ENCODE peak calls at places on chromosomes 2 and 18, in seven cellular contexts. X is GM23248; A is islet precursor cell; E is caudate nucleus; O is activated CD4-positive, alpha-beta T cell treated with anti-CD3 and anti-CD28 coated beads for 24 hours; S is iris pigment epithelial cell; Z is fibroblast of the aortic adventitia. N is an unnamed sample.

GRCh38 chr2:218255441-218255840 is 5.4 kb upstream of the GPBAR1 start:
- DNase-seq in E (no peak), X (peak), Z (no peak), S (peak), O (no peak), A (no peak), N (no peak)

GRCh38 chr2:4588606-4589005 is 885.2 kb downstream of the DCDC2C start:
- DNase-seq in E (no peak), A (no peak), Z (no peak), X (no peak), S (no peak), O (no peak), N (no peak)

GRCh38 chr2:100104718-100105677 is 37.4 kb downstream of the AFF3 start:
- DNase-seq in S (no peak), A (peak), X (peak), E (no peak), Z (no peak), O (no peak), N (peak)

GRCh38 chr2:200127852-200128251 is 172.5 kb downstream of the MAIP1 start:
- DNase-seq in Z (peak), E (no peak), X (peak), A (no peak), O (no peak), S (peak), N (peak)

GRCh38 chr2:20057268-20057667 is 5.8 kb upstream of the LAPTM4A start:
- DNase-seq in E (no peak), X (no peak), Z (no peak), O (no peak), S (no peak), A (no peak), N (no peak)

GRCh38 chr2:66587216-66587615 is 152.3 kb downstream of the MEIS1 start:
- DNase-seq in A (peak), Z (no peak), X (peak), S (no peak), O (no peak), E (no peak), N (peak)

GRCh38 chr2:159942149-159942548 is 120.3 kb downstream of the PLA2R1 start:
- DNase-seq in X (no peak), O (no peak), Z (peak), A (no peak), S (no peak), E (no peak), N (peak)

GRCh38 chr2:146952691-146953090 is 892.1 kb upstream of the ACVR2A start:
- DNase-seq in E (no peak), S (peak), Z (no peak), X (no peak), O (no peak), A (no peak), N (no peak)

GRCh38 chr2:100884145-100884621 is 64.2 kb downstream of the NPAS2 start:
- DNase-seq in Z (no peak), E (no peak), A (no peak), S (no peak), O (no peak), X (no peak), N (no peak)

GRCh38 chr2:74581463-74581862 is 26.9 kb downstream of the DOK1 start:
- DNase-seq in Z (no peak), O (no peak), E (no peak), X (no peak), S (no peak), A (no peak), N (no peak)

GRCh38 chr2:223052710-223053261 is 796 bp downstream of the KCNE4 start:
- DNase-seq in A (no peak), X (no peak), E (no peak), O (no peak), S (no peak), Z (peak), N (no peak)

GRCh38 chr2:158042245-158042644 is 59.4 kb upstream of the UPP2 start:
- DNase-seq in X (no peak), A (no peak), Z (no peak), S (no peak), O (no peak), E (no peak), N (no peak)

GRCh38 chr2:45874324-45874723 is 222.8 kb downstream of the PRKCE start:
- DNase-seq in X (no peak), Z (peak), O (no peak), A (no peak), S (no peak), E (no peak), N (no peak)

GRCh38 chr18:48767090-48767670 is 183.6 kb downstream of the SMAD7 start:
- DNase-seq in O (no peak), A (peak), S (peak), X (peak), Z (peak), E (no peak), N (peak)

GRCh38 chr2:161049571-161049970 is 110.7 kb upstream of the TANK start:
- DNase-seq in E (no peak), A (no peak), X (no peak), S (no peak), Z (no peak), O (no peak), N (no peak)

GRCh38 chr2:15811367-15811766 is 129.0 kb upstream of the MYCN start:
- DNase-seq in A (peak), S (peak), E (no peak), Z (no peak), X (no peak), O (no peak), N (no peak)

GRCh38 chr2:34025196-34025595 is 426.1 kb upstream of the FAM98A start:
- DNase-seq in E (no peak), S (no peak), A (peak), X (no peak), O (no peak), Z (no peak), N (no peak)

GRCh38 chr2:162732946-162733698 is 105.4 kb downstream of the KCNH7 start:
- DNase-seq in A (peak), Z (no peak), S (no peak), E (no peak), X (no peak), O (no peak), N (no peak)

GRCh38 chr2:174546519-174547506 is 50.8 kb downstream of the WIPF1 start:
- DNase-seq in A (peak), S (peak), Z (peak), X (peak), O (peak), E (peak), N (peak)

GRCh38 chr2:24313744-24314632 is 46.3 kb downstream of the ITSN2 start:
- DNase-seq in Z (peak), S (peak), O (no peak), A (no peak), X (peak), E (no peak), N (peak)

GRCh38 chr2:24485191-24485590 is 5.9 kb upstream of the NCOA1 start:
- DNase-seq in S (no peak), Z (no peak), X (no peak), O (no peak), E (no peak), A (no peak), N (no peak)

GRCh38 chr18:8704361-8705279 is 736 bp upstream of the MTCL1 start:
- DNase-seq in A (peak), S (peak), Z (peak), X (peak), E (peak), O (peak), N (peak)

GRCh38 chr18:54119524-54120019 is 104.9 kb downstream of the MBD2 start:
- DNase-seq in A (no peak), X (peak), Z (peak), O (no peak), E (no peak), S (peak), N (peak)

GRCh38 chr2:234137400-234138014 is 87.0 kb downstream of the SPP2 start:
- DNase-seq in O (no peak), E (no peak), A (peak), Z (peak), S (peak), X (peak), N (peak)

GRCh38 chr2:182283512-182283911 is 143.3 kb downstream of the PDE1A start:
- DNase-seq in X (no peak), Z (no peak), A (no peak), O (no peak), S (no peak), E (no peak), N (no peak)

GRCh38 chr2:171318463-171318934 is 115.3 kb downstream of the METTL8 start:
- DNase-seq in O (no peak), X (peak), S (peak), Z (peak), A (peak), E (peak), N (no peak)

GRCh38 chr2:131034122-131035051 is 58.9 kb downstream of the FAM168B start:
- DNase-seq in Z (peak), A (peak), S (peak), X (peak), O (no peak), E (peak), N (peak)

GRCh38 chr2:229856416-229856815 is 65.4 kb downstream of the TRIP12 start:
- DNase-seq in S (no peak), E (no peak), X (no peak), O (no peak), Z (no peak), A (no peak), N (peak)

GRCh38 chr2:240558229-240558885 is 569 bp upstream of the ANKMY1 start:
- DNase-seq in X (no peak), S (no peak), O (no peak), Z (no peak), A (no peak), E (no peak), N (no peak)

GRCh38 chr2:25306767-25307368 is 34.9 kb downstream of the DNMT3A start:
- DNase-seq in Z (no peak), S (no peak), X (peak), E (no peak), A (no peak), O (no peak), N (no peak)

GRCh38 chr2:166148811-166149400 is 21.1 kb upstream of the SCN1A start:
- DNase-seq in X (no peak), O (no peak), A (no peak), Z (no peak), E (no peak), S (no peak), N (no peak)

GRCh38 chr2:130836501-130837174 is at the start of gene ARHGEF4:
- DNase-seq in S (no peak), O (no peak), Z (no peak), A (peak), E (no peak), X (peak), N (peak)

GRCh38 chr2:144942516-144943256 is 422.8 kb upstream of the ZEB2 start:
- DNase-seq in O (no peak), Z (peak), E (no peak), S (peak), X (peak), A (no peak), N (peak)

GRCh38 chr2:191230174-191230573 is 15.0 kb upstream of the MYO1B start:
- DNase-seq in S (peak), Z (peak), O (no peak), E (no peak), X (peak), A (peak), N (peak)

GRCh38 chr2:161905389-161906046 is 168.5 kb downstream of the DPP4 start:
- DNase-seq in Z (peak), S (peak), X (no peak), A (no peak), E (no peak), O (no peak), N (peak)